ENCODE peak calls at places on chromosomes 4 and X, in eight cellular contexts. One of them, this sample, is unnamed.

GRCh38 chrX:110852180-110852579 is 56.6 kb upstream of the CHRDL1 start:
- DNase-seq in astrocyte: no peak
- DNase-seq in lower lobe of right lung: no peak
- DNase-seq in IMR-90: peak; percentile 5
- DNase-seq in mammary epithelial cell: no peak
- DNase-seq in GM13977: peak; percentile 21
- DNase-seq in upper lobe of right lung: no peak
- DNase-seq in tibial artery: no peak
- DNase-seq in this sample: no peak

GRCh38 chr4:84938316-84938715 is 28.2 kb downstream of the WDFY3 start:
- DNase-seq in astrocyte: peak; percentile 79
- DNase-seq in lower lobe of right lung: no peak
- DNase-seq in IMR-90: peak; percentile 68
- DNase-seq in mammary epithelial cell: peak; percentile 33
- DNase-seq in GM13977: no peak
- DNase-seq in upper lobe of right lung: no peak
- DNase-seq in tibial artery: peak; percentile 23
- DNase-seq in this sample: no peak

GRCh38 chr4:106444557-106444956 is 76.0 kb upstream of the GIMD1 start:
- DNase-seq in astrocyte: peak; percentile 73
- DNase-seq in lower lobe of right lung: no peak
- DNase-seq in IMR-90: no peak
- DNase-seq in mammary epithelial cell: peak; percentile 16
- DNase-seq in GM13977: no peak
- DNase-seq in upper lobe of right lung: no peak
- DNase-seq in tibial artery: no peak
- DNase-seq in this sample: no peak

GRCh38 chr4:95393821-95394220 is 155.0 kb downstream of the UNC5C start:
- DNase-seq in astrocyte: no peak
- DNase-seq in lower lobe of right lung: no peak
- DNase-seq in IMR-90: no peak
- DNase-seq in mammary epithelial cell: no peak
- DNase-seq in GM13977: no peak
- DNase-seq in upper lobe of right lung: no peak
- DNase-seq in tibial artery: no peak
- DNase-seq in this sample: no peak

GRCh38 chrX:30957753-30958152 is 68.7 kb upstream of the TAB3 start:
- DNase-seq in astrocyte: peak; percentile 51
- DNase-seq in lower lobe of right lung: no peak
- DNase-seq in IMR-90: peak; percentile 1
- DNase-seq in mammary epithelial cell: peak; percentile 5
- DNase-seq in GM13977: no peak
- DNase-seq in upper lobe of right lung: no peak
- DNase-seq in tibial artery: no peak
- DNase-seq in this sample: no peak

GRCh38 chr4:97105716-97106115 is 1037.6 kb downstream of the STPG2 start:
- DNase-seq in astrocyte: no peak
- DNase-seq in lower lobe of right lung: no peak
- DNase-seq in IMR-90: no peak
- DNase-seq in mammary epithelial cell: no peak
- DNase-seq in GM13977: no peak
- DNase-seq in upper lobe of right lung: no peak
- DNase-seq in tibial artery: no peak
- DNase-seq in this sample: no peak

GRCh38 chr4:140211693-140212092 is 57.7 kb upstream of the MAML3 start:
- DNase-seq in astrocyte: no peak
- DNase-seq in lower lobe of right lung: no peak
- DNase-seq in IMR-90: no peak
- DNase-seq in mammary epithelial cell: no peak
- DNase-seq in GM13977: no peak
- DNase-seq in upper lobe of right lung: no peak
- DNase-seq in tibial artery: no peak
- DNase-seq in this sample: no peak

GRCh38 chr4:118948545-118949144 is 60.0 kb downstream of the SYNPO2 start:
- DNase-seq in astrocyte: no peak
- DNase-seq in lower lobe of right lung: no peak
- DNase-seq in IMR-90: peak; percentile 27
- DNase-seq in mammary epithelial cell: no peak
- DNase-seq in GM13977: no peak
- DNase-seq in upper lobe of right lung: no peak
- DNase-seq in tibial artery: no peak
- DNase-seq in this sample: no peak

GRCh38 chr4:145035494-145036136 is 62.4 kb downstream of the ANAPC10 start:
- DNase-seq in astrocyte: no peak
- DNase-seq in lower lobe of right lung: no peak
- DNase-seq in IMR-90: no peak
- DNase-seq in mammary epithelial cell: no peak
- DNase-seq in GM13977: no peak
- DNase-seq in upper lobe of right lung: no peak
- DNase-seq in tibial artery: no peak
- DNase-seq in this sample: no peak

GRCh38 chr4:82885410-82885809 is 5.5 kb downstream of the SEC31A start:
- DNase-seq in astrocyte: no peak
- DNase-seq in lower lobe of right lung: no peak
- DNase-seq in IMR-90: no peak
- DNase-seq in mammary epithelial cell: no peak
- DNase-seq in GM13977: no peak
- DNase-seq in upper lobe of right lung: no peak
- DNase-seq in tibial artery: no peak
- DNase-seq in this sample: no peak

GRCh38 chr4:117429061-117429460 is 343.7 kb upstream of the TRAM1L1 start:
- DNase-seq in astrocyte: no peak
- DNase-seq in lower lobe of right lung: no peak
- DNase-seq in IMR-90: no peak
- DNase-seq in mammary epithelial cell: no peak
- DNase-seq in GM13977: no peak
- DNase-seq in upper lobe of right lung: no peak
- DNase-seq in tibial artery: no peak
- DNase-seq in this sample: peak; percentile 60

GRCh38 chrX:123756320-123756719 is 23.5 kb upstream of the THOC2 start:
- DNase-seq in astrocyte: peak; percentile 58
- DNase-seq in lower lobe of right lung: no peak
- DNase-seq in IMR-90: peak; percentile 51
- DNase-seq in mammary epithelial cell: no peak
- DNase-seq in GM13977: no peak
- DNase-seq in upper lobe of right lung: no peak
- DNase-seq in tibial artery: peak; percentile 28
- DNase-seq in this sample: no peak

GRCh38 chrX:77087529-77088169 is 359.5 kb upstream of the FGF16 start:
- DNase-seq in astrocyte: peak; percentile 12
- DNase-seq in lower lobe of right lung: no peak
- DNase-seq in IMR-90: peak; percentile 10
- DNase-seq in mammary epithelial cell: no peak
- DNase-seq in GM13977: no peak
- DNase-seq in upper lobe of right lung: no peak
- DNase-seq in tibial artery: peak; percentile 52
- DNase-seq in this sample: no peak

GRCh38 chrX:72316408-72317079 is 10.8 kb upstream of the CITED1 start:
- DNase-seq in astrocyte: no peak
- DNase-seq in lower lobe of right lung: no peak
- DNase-seq in IMR-90: no peak
- DNase-seq in mammary epithelial cell: no peak
- DNase-seq in GM13977: no peak
- DNase-seq in upper lobe of right lung: no peak
- DNase-seq in tibial artery: no peak
- DNase-seq in this sample: no peak

GRCh38 chr4:172871381-172871780 is 297.2 kb upstream of the GALNT7 start:
- DNase-seq in astrocyte: no peak
- DNase-seq in lower lobe of right lung: no peak
- DNase-seq in IMR-90: no peak
- DNase-seq in mammary epithelial cell: no peak
- DNase-seq in GM13977: no peak
- DNase-seq in upper lobe of right lung: no peak
- DNase-seq in tibial artery: no peak
- DNase-seq in this sample: no peak

GRCh38 chrX:98380556-98380955 is 1496.8 kb downstream of the RPA4 start:
- DNase-seq in astrocyte: no peak
- DNase-seq in lower lobe of right lung: no peak
- DNase-seq in IMR-90: no peak
- DNase-seq in mammary epithelial cell: no peak
- DNase-seq in GM13977: no peak
- DNase-seq in upper lobe of right lung: no peak
- DNase-seq in tibial artery: no peak
- DNase-seq in this sample: no peak

GRCh38 chrX:23952984-23953907 is 45.4 kb downstream of the CXorf58 start:
- DNase-seq in astrocyte: no peak
- DNase-seq in lower lobe of right lung: no peak
- DNase-seq in IMR-90: no peak
- DNase-seq in mammary epithelial cell: no peak
- DNase-seq in GM13977: peak; percentile 69
- DNase-seq in upper lobe of right lung: no peak
- DNase-seq in tibial artery: no peak
- DNase-seq in this sample: no peak

GRCh38 chr4:143626134-143626859 is 74.2 kb downstream of the FREM3 start:
- DNase-seq in astrocyte: peak; percentile 38
- DNase-seq in lower lobe of right lung: peak; percentile 52
- DNase-seq in IMR-90: no peak
- DNase-seq in mammary epithelial cell: no peak
- DNase-seq in GM13977: no peak
- DNase-seq in upper lobe of right lung: no peak
- DNase-seq in tibial artery: peak; percentile 88
- DNase-seq in this sample: no peak

GRCh38 chr4:112153222-112153791 is 8.1 kb downstream of the FAM241A start:
- DNase-seq in astrocyte: no peak
- DNase-seq in lower lobe of right lung: no peak
- DNase-seq in IMR-90: no peak
- DNase-seq in mammary epithelial cell: no peak
- DNase-seq in GM13977: no peak
- DNase-seq in upper lobe of right lung: no peak
- DNase-seq in tibial artery: no peak
- DNase-seq in this sample: no peak

GRCh38 chr4:109005523-109005922 is 242.7 kb upstream of the ETNPPL start:
- DNase-seq in astrocyte: peak; percentile 65
- DNase-seq in lower lobe of right lung: no peak
- DNase-seq in IMR-90: peak; percentile 73
- DNase-seq in mammary epithelial cell: peak; percentile 41
- DNase-seq in GM13977: no peak
- DNase-seq in upper lobe of right lung: no peak
- DNase-seq in tibial artery: no peak
- DNase-seq in this sample: no peak

GRCh38 chr4:73341454-73341853 is 62.6 kb upstream of the ALB start:
- DNase-seq in astrocyte: peak; percentile 32
- DNase-seq in lower lobe of right lung: no peak
- DNase-seq in IMR-90: peak; percentile 53
- DNase-seq in mammary epithelial cell: peak; percentile 51
- DNase-seq in GM13977: peak; percentile 42
- DNase-seq in upper lobe of right lung: no peak
- DNase-seq in tibial artery: no peak
- DNase-seq in this sample: no peak

GRCh38 chrX:70313503-70313902 is 23.6 kb downstream of the KIF4A start:
- DNase-seq in astrocyte: peak; percentile 71
- DNase-seq in lower lobe of right lung: no peak
- DNase-seq in IMR-90: peak; percentile 52
- DNase-seq in mammary epithelial cell: no peak
- DNase-seq in GM13977: no peak
- DNase-seq in upper lobe of right lung: no peak
- DNase-seq in tibial artery: no peak
- DNase-seq in this sample: no peak

GRCh38 chrX:17922303-17922702 is 61.2 kb upstream of the RAI2 start:
- DNase-seq in astrocyte: no peak
- DNase-seq in lower lobe of right lung: no peak
- DNase-seq in IMR-90: no peak
- DNase-seq in mammary epithelial cell: no peak
- DNase-seq in GM13977: no peak
- DNase-seq in upper lobe of right lung: no peak
- DNase-seq in tibial artery: no peak
- DNase-seq in this sample: no peak

GRCh38 chrX:66030505-66031317 is 9.2 kb downstream of the VSIG4 start:
- DNase-seq in astrocyte: no peak
- DNase-seq in lower lobe of right lung: no peak
- DNase-seq in IMR-90: peak; percentile 7
- DNase-seq in mammary epithelial cell: peak; percentile 3
- DNase-seq in GM13977: no peak
- DNase-seq in upper lobe of right lung: no peak
- DNase-seq in tibial artery: no peak
- DNase-seq in this sample: no peak

GRCh38 chr4:13208558-13209193 is 275.5 kb downstream of the RAB28 start:
- DNase-seq in astrocyte: no peak
- DNase-seq in lower lobe of right lung: no peak
- DNase-seq in IMR-90: no peak
- DNase-seq in mammary epithelial cell: no peak
- DNase-seq in GM13977: no peak
- DNase-seq in upper lobe of right lung: no peak
- DNase-seq in tibial artery: no peak
- DNase-seq in this sample: no peak

GRCh38 chr4:174553828-174554227 is 31.5 kb upstream of the HPGD start:
- DNase-seq in astrocyte: peak; percentile 21
- DNase-seq in lower lobe of right lung: no peak
- DNase-seq in IMR-90: no peak
- DNase-seq in mammary epithelial cell: peak; percentile 72
- DNase-seq in GM13977: no peak
- DNase-seq in upper lobe of right lung: no peak
- DNase-seq in tibial artery: no peak
- DNase-seq in this sample: no peak

GRCh38 chrX:8204169-8204935 is 33.3 kb upstream of the VCX2 start:
- DNase-seq in astrocyte: no peak
- DNase-seq in lower lobe of right lung: no peak
- DNase-seq in IMR-90: no peak
- DNase-seq in mammary epithelial cell: peak; percentile 6
- DNase-seq in GM13977: no peak
- DNase-seq in upper lobe of right lung: no peak
- DNase-seq in tibial artery: no peak
- DNase-seq in this sample: no peak

GRCh38 chrX:8201896-8202331 is 30.8 kb upstream of the VCX2 start:
- DNase-seq in astrocyte: peak; percentile 96
- DNase-seq in lower lobe of right lung: no peak
- DNase-seq in IMR-90: no peak
- DNase-seq in mammary epithelial cell: no peak
- DNase-seq in GM13977: no peak
- DNase-seq in upper lobe of right lung: no peak
- DNase-seq in tibial artery: no peak
- DNase-seq in this sample: no peak
- TF ChIP-seq CTCF in astrocyte: no peak
- TF ChIP-seq CTCF in lower lobe of right lung: no peak
- TF ChIP-seq CTCF in IMR-90: no peak
- TF ChIP-seq CTCF in mammary epithelial cell: no peak
- TF ChIP-seq CTCF in GM13977: no peak
- TF ChIP-seq CTCF in upper lobe of right lung: no peak
- TF ChIP-seq CTCF in tibial artery: no peak
- TF ChIP-seq CTCF in this sample: no peak

GRCh38 chr4:180909279-180909678 is 1333.9 kb upstream of the TENM3 start:
- DNase-seq in astrocyte: no peak
- DNase-seq in lower lobe of right lung: no peak
- DNase-seq in IMR-90: peak; percentile 22
- DNase-seq in mammary epithelial cell: peak; percentile 40
- DNase-seq in GM13977: peak; percentile 18
- DNase-seq in upper lobe of right lung: no peak
- DNase-seq in tibial artery: no peak
- DNase-seq in this sample: no peak
- TF ChIP-seq CTCF in astrocyte: peak; percentile 27
- TF ChIP-seq CTCF in lower lobe of right lung: no peak
- TF ChIP-seq CTCF in IMR-90: peak; percentile 38
- TF ChIP-seq CTCF in mammary epithelial cell: peak; percentile 87
- TF ChIP-seq CTCF in GM13977: peak; percentile 47
- TF ChIP-seq CTCF in upper lobe of right lung: no peak
- TF ChIP-seq CTCF in tibial artery: no peak
- TF ChIP-seq CTCF in this sample: no peak

GRCh38 chr4:15681372-15682339 is at the start of gene FAM200B:
- DNase-seq in astrocyte: peak; percentile 93
- DNase-seq in lower lobe of right lung: peak; percentile 98
- DNase-seq in IMR-90: peak; percentile 97
- DNase-seq in mammary epithelial cell: peak; percentile 100
- DNase-seq in GM13977: peak; percentile 97
- DNase-seq in upper lobe of right lung: peak; percentile 99
- DNase-seq in tibial artery: peak; percentile 98
- DNase-seq in this sample: peak; percentile 99
- TF ChIP-seq CTCF in astrocyte: no peak
- TF ChIP-seq CTCF in lower lobe of right lung: peak; percentile 27
- TF ChIP-seq CTCF in IMR-90: peak; percentile 22
- TF ChIP-seq CTCF in mammary epithelial cell: peak; percentile 26
- TF ChIP-seq CTCF in GM13977: no peak
- TF ChIP-seq CTCF in upper lobe of right lung: peak; percentile 10
- TF ChIP-seq CTCF in tibial artery: peak; percentile 29
- TF ChIP-seq CTCF in this sample: peak; percentile 37

GRCh38 chr4:37188100-37188499 is 56.4 kb upstream of the NWD2 start:
- DNase-seq in astrocyte: no peak
- DNase-seq in lower lobe of right lung: no peak
- DNase-seq in IMR-90: no peak
- DNase-seq in mammary epithelial cell: no peak
- DNase-seq in GM13977: no peak
- DNase-seq in upper lobe of right lung: no peak
- DNase-seq in tibial artery: no peak
- DNase-seq in this sample: no peak
- TF ChIP-seq CTCF in astrocyte: no peak
- TF ChIP-seq CTCF in lower lobe of right lung: no peak
- TF ChIP-seq CTCF in IMR-90: no peak
- TF ChIP-seq CTCF in mammary epithelial cell: peak; percentile 2
- TF ChIP-seq CTCF in GM13977: peak; percentile 42
- TF ChIP-seq CTCF in upper lobe of right lung: no peak
- TF ChIP-seq CTCF in tibial artery: no peak
- TF ChIP-seq CTCF in this sample: peak; percentile 15